ENCODE peak calls at places on chromosomes 13 and 19, in nine cellular contexts. Y is A549, H is stomach, A is SK-N-SH, E is K562, Q is transverse colon, U is upper lobe of left lung, O is tibial nerve, J is sigmoid colon. W is an unnamed sample.

GRCh38 chr19:55697698-55698097 is 22.7 kb downstream of the EPN1 start:
- DNase-seq in Y (no peak), H (no peak), A (no peak), E (no peak), Q (no peak), U (no peak), O (no peak), J (peak; percentile 53), W (no peak)

GRCh38 chr13:32142956-32143375 is 111.4 kb downstream of the FRY start:
- DNase-seq in Y (no peak), H (no peak), A (peak; percentile 18), E (no peak), Q (no peak), U (no peak), O (no peak), J (no peak), W (no peak)

GRCh38 chr19:55686311-55687050 is 11.5 kb downstream of the EPN1 start:
- DNase-seq in Y (no peak), H (no peak), A (no peak), E (no peak), Q (no peak), U (no peak), O (no peak), J (no peak), W (no peak)

GRCh38 chr19:11324079-11324661 is 15.3 kb downstream of the RAB3D start:
- DNase-seq in Y (no peak), H (peak; percentile 85), A (peak; percentile 91), E (no peak), Q (peak; percentile 81), U (no peak), O (peak; percentile 51), J (peak; percentile 92), W (no peak)

GRCh38 chr19:43532571-43532961 is 422 bp upstream of the ZNF575 start:
- DNase-seq in Y (peak; percentile 79), H (peak; percentile 73), A (peak; percentile 59), E (no peak), Q (peak; percentile 82), U (peak; percentile 35), O (peak; percentile 19), J (peak; percentile 80), W (no peak)

GRCh38 chr13:53126803-53127202 is 98.2 kb downstream of the OLFM4 start:
- DNase-seq in Y (no peak), H (no peak), A (no peak), E (no peak), Q (no peak), U (no peak), O (peak; percentile 26), J (peak; percentile 80), W (no peak)

GRCh38 chr13:19596086-19596485 is 34.8 kb upstream of the TPTE2 start:
- DNase-seq in Y (no peak), H (no peak), A (no peak), E (no peak), Q (no peak), U (no peak), O (no peak), J (no peak), W (no peak)

GRCh38 chr13:24135674-24136300 is 24.7 kb upstream of the SPATA13 start:
- DNase-seq in Y (no peak), H (no peak), A (no peak), E (no peak), Q (no peak), U (no peak), O (no peak), J (no peak), W (no peak)

GRCh38 chr13:33917135-33917534 is 99.2 kb downstream of the RFC3 start:
- DNase-seq in Y (no peak), H (no peak), A (no peak), E (no peak), Q (no peak), U (no peak), O (no peak), J (no peak), W (no peak)

GRCh38 chr19:18185538-18185937 is 7.5 kb upstream of the MPV17L2 start:
- DNase-seq in Y (no peak), H (no peak), A (no peak), E (no peak), Q (no peak), U (no peak), O (no peak), J (no peak), W (no peak)

GRCh38 chr13:43489168-43489730 is 297.5 kb downstream of the ENOX1 start:
- DNase-seq in Y (no peak), H (no peak), A (no peak), E (no peak), Q (peak; percentile 15), U (no peak), O (no peak), J (peak; percentile 77), W (no peak)

GRCh38 chr19:2186071-2186846 is 22.5 kb downstream of the DOT1L start:
- DNase-seq in Y (no peak), H (peak; percentile 39), A (no peak), E (no peak), Q (peak; percentile 69), U (peak; percentile 83), O (peak; percentile 71), J (peak; percentile 96), W (peak; percentile 95)

GRCh38 chr13:33244907-33245287 is 40.7 kb downstream of the STARD13 start:
- DNase-seq in Y (no peak), H (no peak), A (no peak), E (no peak), Q (no peak), U (no peak), O (no peak), J (no peak), W (no peak)

GRCh38 chr13:57582032-57582431 is 49.5 kb upstream of the PCDH17 start:
- DNase-seq in Y (no peak), H (no peak), A (no peak), E (no peak), Q (no peak), U (peak; percentile 0), O (no peak), J (peak; percentile 53), W (no peak)

GRCh38 chr13:57588639-57589038 is 42.9 kb upstream of the PCDH17 start:
- DNase-seq in Y (no peak), H (no peak), A (no peak), E (no peak), Q (no peak), U (no peak), O (no peak), J (no peak), W (no peak)

DNA sequence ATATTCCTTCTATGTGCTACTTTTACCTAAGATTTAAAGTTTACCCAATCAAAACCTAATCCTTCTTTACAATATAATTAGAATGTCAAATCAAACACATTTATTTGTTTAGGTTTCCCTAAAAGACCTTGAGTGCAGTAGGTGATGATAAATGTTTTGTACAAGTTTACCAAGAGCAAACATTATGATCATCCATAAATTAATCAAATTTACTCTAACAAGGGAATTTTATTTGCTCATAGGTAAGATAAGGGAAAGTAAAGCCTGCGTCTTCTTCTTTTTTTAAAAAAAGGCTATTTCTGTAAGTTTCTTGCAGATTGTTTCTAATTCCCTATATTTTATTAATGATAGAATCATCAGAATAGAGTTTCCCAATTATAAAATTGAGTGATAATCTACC is 48.0 kb upstream of the PCDH17 start:
- DNase-seq in Y (no peak), H (no peak), A (no peak), E (no peak), Q (no peak), U (no peak), O (no peak), J (no peak), W (no peak)
- TF ChIP-seq EP300 in Y (no peak), H (no peak), A (no peak), E (no peak), Q (no peak), U (no peak), O (no peak), J (no peak), W (no peak)

DNA sequence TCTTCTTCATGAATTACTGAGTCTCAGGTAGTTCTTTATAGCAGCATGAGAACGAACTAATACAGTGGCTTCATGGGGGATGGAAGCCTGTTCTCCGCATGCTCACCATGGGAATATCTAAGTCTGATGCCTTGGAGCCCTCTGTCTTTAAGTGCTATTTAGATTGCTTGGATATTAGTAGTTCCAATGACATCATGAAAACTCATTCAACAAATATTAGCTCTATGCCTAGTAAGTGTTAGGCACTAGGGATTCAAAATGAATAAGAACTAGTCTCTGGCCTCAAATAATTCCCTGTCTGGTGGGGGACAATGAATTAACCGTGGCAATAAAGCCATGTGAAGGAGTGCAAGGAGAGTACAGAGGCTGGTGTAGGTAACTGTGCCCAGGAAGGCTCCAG is 6.2 kb upstream of the WASF3 start:
- DNase-seq in Y (no peak), H (no peak), A (no peak), E (no peak), Q (no peak), U (no peak), O (no peak), J (no peak), W (no peak)
- H3K9me3 ChIP-seq in Y (peaks cover 3% of the 10 kb centered on the region), H (no peaks in the 10 kb centered on the region), A (no peaks in the 10 kb centered on the region), E (no peaks in the 10 kb centered on the region), Q (no peaks in the 10 kb centered on the region), U (no peaks in the 10 kb centered on the region), O (no peaks in the 10 kb centered on the region), J (no peaks in the 10 kb centered on the region), W (no peaks in the 10 kb centered on the region)

DNA sequence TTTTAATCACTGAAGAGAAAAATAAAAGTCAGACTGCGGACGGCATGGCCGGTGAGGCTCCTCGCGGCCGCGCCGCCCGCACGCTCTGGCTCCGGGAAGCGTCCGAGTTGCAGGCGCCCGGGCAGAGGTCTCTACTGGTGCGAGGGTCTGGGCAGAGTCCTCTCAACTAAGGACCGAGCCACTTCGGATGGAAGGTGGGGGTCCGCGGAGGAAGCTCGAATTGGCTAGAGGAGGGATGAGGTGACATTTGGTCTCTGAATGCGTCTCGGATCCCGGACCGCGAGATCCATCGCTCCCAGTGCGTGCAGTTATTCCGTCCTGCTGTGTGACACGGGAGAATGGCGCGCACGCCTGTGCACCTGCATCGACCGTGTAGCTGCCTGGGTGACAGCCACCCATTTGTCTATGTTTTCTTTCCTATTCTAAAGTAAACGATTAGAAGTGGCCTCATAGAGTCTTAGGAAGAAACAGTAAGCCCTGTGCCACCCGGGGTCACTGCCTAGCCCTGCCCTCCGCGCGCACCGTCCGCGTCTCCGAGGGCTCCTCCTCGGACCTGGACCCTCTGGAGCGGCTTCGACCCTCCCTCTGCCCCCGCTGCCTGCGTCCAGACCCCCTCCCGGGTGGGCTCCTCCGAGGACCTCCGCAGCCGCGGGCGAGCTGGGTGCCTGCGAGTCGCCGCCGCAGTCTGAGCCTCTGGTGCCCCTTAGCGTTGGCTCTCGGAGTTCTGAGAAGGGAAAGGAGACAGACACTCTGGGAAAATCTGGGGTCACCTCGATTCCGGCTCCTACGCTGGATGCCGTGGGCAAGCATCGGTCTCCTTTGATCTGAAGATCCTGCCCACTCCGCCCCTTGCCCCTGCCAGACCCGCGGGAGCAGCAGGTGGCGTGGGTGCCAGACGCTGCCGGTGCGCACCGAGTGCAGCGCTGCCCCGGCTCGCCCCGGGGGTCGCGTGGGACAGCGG is 347.4 kb downstream of the LIG4 start:
- DNase-seq in Y (no peak), H (peak; percentile 35), A (peak; percentile 87), E (peak; percentile 78), Q (no peak), U (peak; percentile 85), O (no peak), J (no peak), W (no peak)
- TF ChIP-seq EP300 in Y (no peak), H (no peak), A (no peak), E (no peak), Q (no peak), U (no peak), O (no peak), J (no peak), W (no peak)

DNA sequence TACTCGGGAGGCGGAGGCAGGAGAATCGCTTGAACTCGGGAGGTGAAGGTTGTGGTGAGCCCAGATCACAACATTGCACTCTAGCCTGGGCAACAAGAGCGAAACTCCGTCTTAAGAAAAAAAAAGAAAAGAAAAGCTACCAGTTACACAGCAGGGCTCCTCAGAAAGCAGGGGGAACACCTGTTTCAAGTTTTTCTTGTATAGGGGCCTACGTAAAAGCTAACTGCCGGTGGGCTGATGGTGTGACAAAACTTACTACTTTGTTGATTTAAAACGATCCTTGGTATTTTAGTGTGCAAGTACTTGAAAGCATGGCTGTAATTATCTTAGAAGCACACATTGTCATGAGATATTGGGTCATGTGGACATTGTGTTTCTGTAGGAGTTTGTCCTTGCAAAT is 15.7 kb upstream of the ERVV-1 start:
- DNase-seq in Y (no peak), H (no peak), A (no peak), E (no peak), Q (no peak), U (no peak), O (no peak), J (no peak), W (no peak)
- H3K9me3 ChIP-seq in Y (peaks cover 64% of the 10 kb centered on the region), H (no peaks in the 10 kb centered on the region), A (no peaks in the 10 kb centered on the region), E (peaks cover 2% of the 10 kb centered on the region), Q (no peaks in the 10 kb centered on the region), U (no peaks in the 10 kb centered on the region), O (peaks cover 6% of the 10 kb centered on the region), J (no peaks in the 10 kb centered on the region), W (no peaks in the 10 kb centered on the region)

W was measured in esophagus muscularis mucosa.